ENCODE peak calls at places on chromosome 19, in four cellular contexts. R is cardiac fibroblast, U is mucosa of descending colon, E is LNCaP clone FGC. X is an unnamed sample.

GRCh38 chr19:48445256-48445605 is 552 bp upstream of the GRWD1 start:
- DNase-seq in R (peak), U (no peak), E (peak), X (peak)

GRCh38 chr19:46601318-46602224 is at the start of gene CALM3:
- DNase-seq in R (no peak), U (peak), E (no peak), X (peak)

GRCh38 chr19:1103691-1104451 is at the start of gene GPX4:
- DNase-seq in R (peak), U (peak), E (peak), X (peak)

GRCh38 chr19:6236310-6237291 is 43.2 kb downstream of the MLLT1 start:
- DNase-seq in R (no peak), U (peak), E (peak), X (no peak)

GRCh38 chr19:47152205-47152604 is 21.6 kb downstream of the SAE1 start:
- DNase-seq in R (no peak), U (no peak), E (peak), X (no peak)

GRCh38 chr19:52689804-52690394 is 44.9 kb downstream of the ZNF611 start:
- DNase-seq in R (no peak), U (peak), E (no peak), X (peak)

GRCh38 chr19:53519431-53519830 is 18.5 kb upstream of the ZNF331 start:
- DNase-seq in R (no peak), U (no peak), E (no peak), X (no peak)

GRCh38 chr19:46256855-46257254 is 27.3 kb downstream of the IGFL1 start:
- DNase-seq in R (no peak), U (no peak), E (no peak), X (no peak)

GRCh38 chr19:912181-913079 is 589 bp downstream of the R3HDM4 start:
- DNase-seq in R (no peak), U (no peak), E (no peak), X (peak)

GRCh38 chr19:2764945-2765344 is 18.1 kb downstream of the SGTA start:
- DNase-seq in R (no peak), U (no peak), E (no peak), X (no peak)

GRCh38 chr19:51016798-51017683 is 2.5 kb downstream of the KLK10 start:
- DNase-seq in R (peak), U (peak), E (no peak), X (peak)

GRCh38 chr19:51807111-51807701 is 12.2 kb downstream of the FPR3 start:
- DNase-seq in R (peak), U (no peak), E (peak), X (no peak)

GRCh38 chr19:2613507-2614295 is 88.8 kb downstream of the GNG7 start:
- DNase-seq in R (peak), U (no peak), E (no peak), X (peak)

GRCh38 chr19:4516199-4516938 is 1.9 kb downstream of the PLIN4 start:
- DNase-seq in R (no peak), U (no peak), E (no peak), X (no peak)

GRCh38 chr19:7419777-7420439 is 68.9 kb downstream of the PEX11G start:
- DNase-seq in R (no peak), U (no peak), E (no peak), X (no peak)

GRCh38 chr19:13835791-13836723 is 40.8 kb downstream of the ZSWIM4 start:
- DNase-seq in R (peak), U (peak), E (no peak), X (no peak)

GRCh38 chr19:46351241-46352041 is 4.6 kb downstream of the PPP5C start:
- DNase-seq in R (peak), U (peak), E (no peak), X (peak)

GRCh38 chr19:15583346-15583745 is 31.7 kb upstream of the CYP4F8 start:
- DNase-seq in R (no peak), U (no peak), E (no peak), X (no peak)

GRCh38 chr19:16371540-16371986 is 46.9 kb downstream of the KLF2 start:
- DNase-seq in R (no peak), U (peak), E (no peak), X (peak)

GRCh38 chr19:3623716-3624115 is 2.9 kb downstream of the CACTIN start:
- DNase-seq in R (no peak), U (no peak), E (no peak), X (no peak)

GRCh38 chr19:2164020-2164988 is 571 bp downstream of the DOT1L start:
- DNase-seq in R (no peak), U (no peak), E (no peak), X (no peak)

GRCh38 chr19:5293607-5294089 is 47.0 kb downstream of the PTPRS start:
- DNase-seq in R (peak), U (peak), E (no peak), X (peak)

GRCh38 chr19:49936549-49936948 is 7.2 kb upstream of the NUP62 start:
- DNase-seq in R (no peak), U (no peak), E (no peak), X (no peak)

GRCh38 chr19:3607398-3608078 is 863 bp upstream of the TBXA2R start:
- DNase-seq in R (peak), U (no peak), E (no peak), X (no peak)

GRCh38 chr19:16460454-16460853 is 11.3 kb downstream of the EPS15L1 start:
- DNase-seq in R (no peak), U (no peak), E (no peak), X (no peak)

GRCh38 chr19:52735734-52736133 is 890 bp upstream of the ZNF611 start:
- DNase-seq in R (no peak), U (peak), E (no peak), X (no peak)

GRCh38 chr19:47157455-47158321 is 27.1 kb downstream of the SAE1 start:
- DNase-seq in R (peak), U (peak), E (no peak), X (no peak)

GRCh38 chr19:29927944-29928669 is 13.9 kb upstream of the URI1 start:
- DNase-seq in R (no peak), U (no peak), E (no peak), X (peak)

GRCh38 chr19:16315825-16316505 is 8.7 kb upstream of the KLF2 start:
- DNase-seq in R (peak), U (no peak), E (no peak), X (no peak)

GRCh38 chr19:583968-584239 is 5.8 kb upstream of the HCN2 start:
- DNase-seq in R (no peak), U (no peak), E (no peak), X (no peak)

GRCh38 chr19:47107201-47107952 is 6.2 kb downstream of the ZC3H4 start:
- DNase-seq in R (no peak), U (no peak), E (no peak), X (no peak)

GRCh38 chr19:15072930-15073647 is 8.9 kb upstream of the OR1I1 start:
- DNase-seq in R (no peak), U (no peak), E (peak), X (no peak)

GRCh38 chr19:49422407-49423277 is 599 bp downstream of the PTH2 start:
- DNase-seq in R (no peak), U (peak), E (no peak), X (peak)

GRCh38 chr19:32530773-32531172 is 50.2 kb upstream of the PDCD5 start:
- DNase-seq in R (no peak), U (no peak), E (no peak), X (no peak)

GRCh38 chr19:45320997-45321775 is 1.5 kb downstream of the CKM start:
- DNase-seq in R (no peak), U (no peak), E (no peak), X (no peak)

GRCh38 chr19:51547397-51548212 is 16.1 kb upstream of the SIGLEC6 start:
- DNase-seq in R (peak), U (no peak), E (no peak), X (no peak)

GRCh38 chr19:16452321-16452720 is 19.4 kb downstream of the EPS15L1 start:
- DNase-seq in R (no peak), U (no peak), E (no peak), X (no peak)

GRCh38 chr19:27774337-27774736 is 1438.6 kb downstream of the UQCRFS1 start:
- DNase-seq in R (no peak), U (no peak), E (no peak), X (no peak)
- TF ChIP-seq CTCF in R (peak), U (no peak), E (no peak), X (no peak)

GRCh38 chr19:35511337-35511736 is 2.1 kb downstream of the DMKN start:
- DNase-seq in R (no peak), U (no peak), E (no peak), X (no peak)

GRCh38 chr19:35512831-35513230 is 618 bp downstream of the DMKN start:
- DNase-seq in R (no peak), U (no peak), E (no peak), X (no peak)

GRCh38 chr19:35509861-35510625 is 3.4 kb downstream of the DMKN start:
- DNase-seq in R (peak), U (peak), E (no peak), X (peak)

GRCh38 chr19:35509018-35509652 is 4.3 kb downstream of the DMKN start:
- DNase-seq in R (no peak), U (peak), E (no peak), X (peak)

GRCh38 chr19:35510626-35510964 is 2.9 kb downstream of the DMKN start:
- DNase-seq in R (no peak), U (no peak), E (no peak), X (no peak)
- TF ChIP-seq CTCF in R (no peak), U (no peak), E (no peak), X (no peak)

GRCh38 chr19:35095667-35096368 is 19.8 kb upstream of the FXYD3 start:
- DNase-seq in R (no peak), U (no peak), E (no peak), X (no peak)
- TF ChIP-seq CTCF in R (no peak), U (no peak), E (no peak), X (no peak)

GRCh38 chr19:18282021-18282787 is 782 bp upstream of the JUND start:
- DNase-seq in R (no peak), U (peak), E (no peak), X (no peak)

GRCh38 chr19:18279516-18280246 is 1.7 kb downstream of the JUND start:
- DNase-seq in R (peak), U (peak), E (peak), X (peak)

GRCh38 chr19:18282788-18283141 is 1.3 kb upstream of the JUND start:
- DNase-seq in R (no peak), U (peak), E (no peak), X (no peak)

GRCh38 chr19:18280247-18281081 is 958 bp downstream of the JUND start:
- DNase-seq in R (peak), U (peak), E (no peak), X (peak)

DNA sequence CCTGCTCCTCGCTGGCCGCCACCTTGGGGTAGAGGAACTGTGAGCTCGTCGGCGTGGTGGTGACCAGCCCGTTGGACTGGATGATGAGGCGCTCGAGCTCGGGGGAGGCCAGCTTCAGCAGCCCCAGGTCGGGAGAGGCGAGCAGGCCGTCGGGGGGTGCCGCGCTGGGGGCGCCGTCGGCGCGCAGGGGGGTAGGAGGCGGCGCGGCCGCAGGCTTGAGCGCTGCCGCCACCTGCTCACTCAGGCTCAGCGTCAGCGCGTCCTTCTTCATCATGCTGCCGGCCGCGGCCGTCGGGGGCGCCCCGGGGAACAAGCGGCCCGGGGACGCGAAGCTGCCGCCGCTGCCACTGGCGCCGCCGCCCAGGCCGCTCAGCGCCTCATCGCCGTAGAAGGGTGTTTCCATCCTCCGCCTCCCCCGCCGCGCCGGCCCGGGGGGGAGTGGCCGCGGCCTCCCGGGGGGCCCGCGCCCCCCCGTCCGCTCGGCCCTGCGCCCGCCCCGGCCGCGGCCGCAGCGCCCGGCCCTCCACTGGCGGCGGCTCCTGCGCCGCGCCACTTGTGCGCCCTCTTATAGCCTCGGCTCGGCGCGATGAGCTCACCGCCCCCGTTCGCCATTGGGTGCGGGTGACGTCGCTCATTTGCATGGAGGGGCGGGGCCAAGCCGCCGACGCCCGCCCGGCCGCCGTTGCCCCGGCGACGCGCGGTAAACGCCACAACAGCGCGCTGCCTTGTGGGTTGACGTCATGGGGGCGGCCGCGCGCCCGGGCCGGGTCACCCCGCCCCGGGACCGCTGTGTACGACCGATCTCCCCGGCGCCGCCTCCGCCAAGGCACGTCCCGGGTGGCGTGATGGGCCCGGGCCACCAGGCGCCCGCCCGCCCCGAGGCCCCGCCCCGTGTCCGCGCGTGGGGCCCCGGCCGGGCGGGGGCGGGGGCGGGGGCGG is at the start of gene JUND:
- DNase-seq in R (peak), U (peak), E (peak), X (peak)
- TF ChIP-seq CTCF in R (no peak), U (no peak), E (peak), X (no peak)

GRCh38 chr19:28213476-28214082 is 999.4 kb downstream of the UQCRFS1 start:
- DNase-seq in R (no peak), U (no peak), E (no peak), X (no peak)

GRCh38 chr19:28207244-28207643 is 1005.7 kb downstream of the UQCRFS1 start:
- DNase-seq in R (no peak), U (no peak), E (no peak), X (no peak)

DNA sequence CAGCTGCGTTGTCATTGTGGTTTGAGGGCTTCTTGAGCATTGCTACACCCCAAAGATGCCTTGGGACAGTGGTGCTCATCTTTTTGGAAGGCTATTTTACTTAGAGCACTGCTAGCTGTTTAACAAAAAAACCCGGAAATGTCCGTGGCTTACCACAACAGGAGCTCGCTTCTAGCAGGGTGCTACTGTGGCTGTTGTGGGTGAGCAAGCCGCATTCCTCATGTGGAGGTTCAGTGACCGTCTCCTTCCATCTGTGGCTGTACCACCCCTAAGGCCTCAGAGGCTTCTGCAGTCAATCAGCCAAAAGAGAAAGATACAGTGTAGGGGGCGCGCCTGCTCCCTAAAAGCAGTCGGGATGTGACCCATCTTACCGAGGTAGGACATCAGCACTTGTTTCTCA is 1004.2 kb downstream of the UQCRFS1 start:
- DNase-seq in R (no peak), U (no peak), E (no peak), X (no peak)
- TF ChIP-seq CTCF in R (no peak), U (no peak), E (no peak), X (no peak)

DNA sequence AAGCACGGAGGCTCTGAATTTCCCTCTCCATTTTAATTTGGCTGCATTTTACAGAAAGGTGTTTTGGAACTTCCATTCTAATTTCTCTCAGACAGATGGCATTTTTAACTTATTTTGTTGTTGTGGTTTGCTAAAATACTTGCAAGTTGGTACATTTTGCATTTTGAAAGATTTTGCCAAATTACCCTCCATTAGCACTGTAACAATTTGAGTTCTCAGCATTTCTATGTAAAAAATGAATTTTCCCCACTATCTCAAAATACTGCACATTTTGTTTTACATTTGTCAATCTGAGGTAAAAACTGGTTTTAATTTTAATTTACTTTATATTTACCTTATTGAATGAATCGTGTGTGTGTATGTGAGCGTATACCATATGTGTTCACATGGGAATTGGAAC is 7.0 kb upstream of the HNRNPL start:
- DNase-seq in R (no peak), U (no peak), E (no peak), X (no peak)
- TF ChIP-seq CTCF in R (no peak), U (no peak), E (no peak), X (no peak)

X was measured in GM13976.